ENCODE peak calls at places on chromosomes 3 and 15, in four cellular contexts. C, D, I and J are unnamed samples.
A peak's percentile ranks its signal among the peaks of the same experiment; 100 is the strongest.

GRCh38 chr3:134675726-134676252 is 25.0 kb upstream of the KY start:
- DNase-seq in C (no peak), D (no peak), I (no peak), J (no peak)

GRCh38 chr3:85387913-85388510 is 429.2 kb downstream of the CADM2 start:
- DNase-seq in C (no peak), D (no peak), I (no peak), J (no peak)

GRCh38 chr3:10810376-10810775 is 5.7 kb upstream of the SLC6A11 start:
- DNase-seq in C (no peak), D (no peak), I (no peak), J (no peak)

GRCh38 chr3:105686324-105686897 is 182.4 kb downstream of the CBLB start:
- DNase-seq in C (peak; percentile 74), D (peak; percentile 0), I (peak; percentile 5), J (peak; percentile 17)

GRCh38 chr3:45154641-45155147 is 8.5 kb upstream of the CDCP1 start:
- DNase-seq in C (peak; percentile 92), D (no peak), I (no peak), J (no peak)

GRCh38 chr3:175430975-175431374 is 571.8 kb downstream of the NAALADL2 start:
- DNase-seq in C (no peak), D (no peak), I (no peak), J (no peak)

GRCh38 chr15:97728791-97729190 is 231.7 kb upstream of the ARRDC4 start:
- DNase-seq in C (no peak), D (no peak), I (peak; percentile 79), J (no peak)

GRCh38 chr3:67685499-67685898 is 31.1 kb upstream of the SUCLG2 start:
- DNase-seq in C (no peak), D (no peak), I (no peak), J (no peak)

GRCh38 chr15:63539517-63539916 is 35.1 kb downstream of the USP3 start:
- DNase-seq in C (no peak), D (no peak), I (no peak), J (no peak)

GRCh38 chr3:114569186-114569585 is 275.4 kb downstream of the TIGIT start:
- DNase-seq in C (no peak), D (no peak), I (no peak), J (no peak)

GRCh38 chr3:53628546-53629395 is 134.4 kb downstream of the CACNA1D start:
- DNase-seq in C (no peak), D (no peak), I (peak; percentile 18), J (no peak)

GRCh38 chr3:89565098-89565497 is 457.7 kb downstream of the EPHA3 start:
- DNase-seq in C (peak; percentile 28), D (no peak), I (no peak), J (no peak)

GRCh38 chr15:68542771-68543544 is 35.8 kb upstream of the CORO2B start:
- DNase-seq in C (peak; percentile 94), D (no peak), I (no peak), J (peak; percentile 62)

GRCh38 chr3:124788254-124788745 is 58.0 kb downstream of the UMPS start:
- DNase-seq in C (no peak), D (no peak), I (no peak), J (no peak)
- H3K4me1 ChIP-seq in C (peaks cover 49% of the 10 kb centered on the region), D (peaks cover 11% of the 10 kb centered on the region), I (peaks cover 9% of the 10 kb centered on the region), J (peaks cover 21% of the 10 kb centered on the region)

DNA sequence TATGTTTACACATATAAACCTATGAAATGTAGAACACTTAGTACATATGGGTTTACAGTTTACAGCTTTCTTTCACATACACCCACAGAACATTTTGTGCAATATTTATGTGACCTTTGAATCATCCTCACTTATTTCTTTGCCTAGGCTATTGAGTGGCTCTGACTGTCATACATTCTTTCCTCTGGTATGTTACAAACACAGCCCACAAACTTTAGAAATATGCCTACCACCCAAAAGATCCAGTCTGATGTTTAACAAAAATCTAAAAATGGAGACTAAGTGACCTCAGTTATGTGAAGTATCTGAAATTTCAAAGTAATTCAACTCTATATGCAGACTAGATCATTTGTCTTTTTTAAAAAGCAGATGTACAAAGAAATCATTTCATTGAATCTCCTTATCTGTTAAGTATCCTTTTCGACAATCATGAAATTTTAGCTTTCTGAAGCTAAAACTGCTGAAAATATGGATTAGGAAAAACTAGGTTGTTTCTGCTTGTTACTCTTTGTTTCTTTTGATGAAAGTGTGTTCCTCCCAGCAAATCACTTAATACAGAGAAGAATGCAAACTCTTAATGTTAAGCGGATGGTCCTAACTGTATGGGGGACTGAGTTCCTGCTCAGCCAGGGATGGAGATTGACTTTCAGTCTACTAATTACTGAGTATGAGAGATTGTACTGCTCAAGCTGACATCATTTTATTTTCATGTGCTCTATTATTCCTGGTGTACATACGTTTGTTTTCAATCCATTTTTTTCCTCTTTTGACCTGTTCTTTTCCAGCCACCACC is 27.7 kb downstream of the CCDC54 start:
- DNase-seq in C (peak; percentile 79), D (no peak), I (no peak), J (no peak)
- H2AFZ ChIP-seq in C (peak overlapping the region; percentile 82), D (no peak overlapping the region), I (no peak overlapping the region), J (no peak overlapping the region)

GRCh38 chr15:38490231-38490630 is 36.3 kb downstream of the FAM98B start:
- DNase-seq in C (peak; percentile 56), D (no peak), I (no peak), J (no peak)
- TF ChIP-seq EZH2phosphoT487 in C (no peak), D (no peak), I (no peak), J (no peak)

GRCh38 chr15:100801256-100801900 is 78.3 kb upstream of the ALDH1A3 start:
- DNase-seq in C (no peak), D (no peak), I (no peak), J (no peak)
- H3K4me1 ChIP-seq in C (no peaks in the 10 kb centered on the region), D (no peaks in the 10 kb centered on the region), I (peaks cover 8% of the 10 kb centered on the region), J (no peaks in the 10 kb centered on the region)

GRCh38 chr15:50227076-50227475 is 38.5 kb downstream of the HDC start:
- DNase-seq in C (peak; percentile 59), D (no peak), I (no peak), J (no peak)
- H2AFZ ChIP-seq in C (no peak overlapping the region), D (no peak overlapping the region), I (no peak overlapping the region), J (no peak overlapping the region)

GRCh38 chr15:72787521-72787920 is 4.0 kb upstream of the ADPGK start:
- DNase-seq in C (no peak), D (no peak), I (no peak), J (no peak)
- TF ChIP-seq EZH2phosphoT487 in C (no peak), D (no peak), I (no peak), J (no peak)

DNA sequence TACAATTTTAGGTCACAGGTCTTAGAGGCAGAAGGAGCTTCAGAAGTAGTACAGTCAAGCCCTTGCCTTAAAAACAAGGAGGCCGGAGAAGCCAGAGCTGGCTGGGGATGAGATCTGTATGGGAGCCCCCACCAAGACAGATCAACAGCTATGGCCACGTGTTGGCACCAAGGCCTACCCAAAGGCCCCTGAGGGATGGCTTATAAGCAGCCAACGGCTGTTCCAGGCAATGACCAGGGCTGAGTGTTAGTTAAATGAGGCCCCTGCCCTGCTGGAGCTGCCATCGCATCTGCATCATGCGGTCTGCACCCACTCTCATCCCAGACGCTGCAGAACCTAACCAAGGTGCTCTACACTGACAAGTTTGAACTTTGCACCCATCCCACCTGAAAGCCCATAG is 43.3 kb downstream of the CCDC12 start:
- DNase-seq in C (no peak), D (no peak), I (no peak), J (no peak)
- H3K4me1 ChIP-seq in C (peaks cover 58% of the 10 kb centered on the region), D (peaks cover 58% of the 10 kb centered on the region), I (peaks cover 7% of the 10 kb centered on the region), J (peaks cover 70% of the 10 kb centered on the region)

DNA sequence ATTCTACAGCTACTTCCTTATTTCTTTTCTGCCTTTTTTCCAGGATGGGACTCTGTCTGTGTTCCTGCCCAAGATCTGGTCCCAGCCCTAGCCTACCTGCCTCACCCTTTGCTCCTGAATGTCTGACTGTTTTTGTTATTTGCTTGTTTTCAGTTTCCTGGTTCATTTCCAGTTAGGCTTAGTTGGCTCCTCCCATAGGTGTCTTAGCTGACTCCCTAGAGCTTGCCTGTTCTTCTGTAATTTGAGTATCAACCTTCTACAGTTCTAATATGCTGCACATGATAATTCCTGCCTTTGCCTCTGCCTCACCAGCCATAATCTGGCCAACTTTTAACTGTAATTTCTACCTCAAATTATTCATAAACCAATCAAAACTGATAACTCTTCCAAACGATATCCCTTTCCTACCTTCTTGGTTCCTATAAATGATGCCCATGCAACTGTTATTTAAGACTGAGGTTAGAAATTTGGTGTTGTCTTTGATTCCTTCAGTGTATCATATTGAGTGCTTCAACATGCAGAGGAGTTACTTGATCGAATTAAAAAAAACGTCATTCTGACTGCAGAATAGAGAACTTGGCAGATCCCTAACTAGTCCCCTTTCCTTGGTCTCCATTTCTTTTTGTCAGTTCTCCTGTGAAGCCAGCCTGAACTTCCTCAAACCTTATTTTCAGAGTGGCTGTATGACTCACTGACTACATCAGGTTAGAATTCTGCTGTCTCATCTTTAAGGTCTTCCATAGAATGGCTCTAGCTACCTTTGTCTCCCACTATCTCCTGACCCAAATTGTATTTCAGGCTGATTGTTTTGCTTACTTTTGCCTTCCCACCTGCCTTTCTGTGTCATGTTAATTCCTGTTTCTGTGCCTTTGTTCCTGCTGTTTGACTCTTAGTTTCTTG is 8.4 kb downstream of the GOLM2 start:
- DNase-seq in C (peak; percentile 71), D (peak; percentile 40), I (no peak), J (peak; percentile 36)
- H2AFZ ChIP-seq in C (no peak overlapping the region), D (no peak overlapping the region), I (no peak overlapping the region), J (no peak overlapping the region)

DNA sequence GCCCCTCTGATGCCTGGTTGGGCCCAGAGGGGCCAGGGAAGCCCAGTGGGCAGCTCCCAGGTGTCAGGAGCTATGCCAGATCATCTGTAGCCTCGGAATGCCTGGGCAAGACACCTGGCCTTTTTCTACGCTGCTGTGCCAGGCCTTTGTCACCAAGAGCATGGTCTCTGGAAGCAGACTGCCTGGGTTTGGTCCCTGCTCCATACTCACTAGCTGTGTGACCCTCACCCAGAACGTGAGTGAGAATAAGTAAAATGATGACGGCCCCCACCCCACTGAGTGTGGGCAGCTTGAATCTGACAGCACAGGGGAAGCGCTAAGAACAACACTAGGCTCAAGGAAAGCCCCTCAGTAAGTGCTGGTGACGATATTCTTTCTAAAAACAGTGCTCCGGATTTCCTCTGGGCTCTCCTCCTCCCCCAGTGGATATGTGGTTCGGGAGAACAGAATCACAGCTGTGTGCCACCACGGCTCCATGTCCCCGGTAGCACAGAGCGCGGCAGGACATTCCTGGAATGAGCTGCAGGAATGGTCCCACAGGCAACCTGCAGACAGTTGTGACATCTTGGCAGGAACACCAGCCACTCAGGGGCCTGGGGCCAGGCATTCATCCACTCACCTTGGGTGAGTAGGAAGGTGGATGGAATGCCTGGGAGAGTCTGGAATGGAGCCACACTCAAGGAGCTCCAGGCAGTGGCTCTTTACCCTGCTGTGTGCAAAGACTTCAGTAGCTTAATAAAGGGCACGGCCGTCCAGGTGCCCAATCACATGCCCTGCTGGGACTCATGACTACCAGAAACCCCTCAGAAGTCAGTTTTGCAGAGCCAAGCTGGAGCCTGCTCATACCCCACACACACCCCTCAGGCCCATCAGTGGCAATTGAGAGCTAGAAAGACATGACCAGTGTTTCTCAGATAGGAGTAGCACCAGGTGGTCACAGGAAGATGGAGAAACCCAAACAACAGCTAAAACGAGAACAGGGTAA is 117.1 kb upstream of the PRR20G start:
- DNase-seq in C (no peak), D (no peak), I (no peak), J (no peak)
- TF ChIP-seq EZH2phosphoT487 in C (no peak), D (no peak), I (no peak), J (no peak)